ENCODE peak calls at places on chromosomes 6 and 20, in eight cellular contexts. D, V, I, J, U, E, X and N are unnamed samples.

GRCh38 chr6:135114355-135115145 is 59.9 kb upstream of the HBS1L start:
- DNase-seq in J (no peak), D (no peak), V (no peak), E (no peak), X (no peak), I (no peak), U (no peak), N (no peak)

GRCh38 chr6:100296810-100297544 is 167.7 kb downstream of the SIM1 start:
- DNase-seq in X (no peak), V (no peak), U (peak; percentile 80), E (no peak), J (no peak), I (no peak), D (no peak), N (no peak)

GRCh38 chr6:12572884-12573824 is 143.4 kb upstream of the PHACTR1 start:
- DNase-seq in X (peak; percentile 36), E (no peak), V (no peak), D (no peak), U (peak; percentile 79), J (no peak), I (no peak), N (no peak)

GRCh38 chr20:14644698-14645097 is 307.3 kb upstream of the FLRT3 start:
- DNase-seq in V (no peak), J (no peak), I (no peak), X (no peak), E (no peak), U (no peak), D (no peak), N (no peak)

GRCh38 chr6:47922391-47922790 is 140.6 kb downstream of the OPN5 start:
- DNase-seq in X (no peak), I (no peak), U (no peak), J (no peak), V (no peak), D (no peak), E (no peak), N (no peak)

GRCh38 chr6:148528292-148528691 is 185.7 kb downstream of the SASH1 start:
- DNase-seq in D (no peak), E (no peak), V (no peak), U (peak; percentile 44), J (no peak), I (no peak), X (no peak), N (no peak)

GRCh38 chr6:28673800-28674671 is 148.4 kb downstream of the GPX5 start:
- DNase-seq in U (peak; percentile 71), V (no peak), I (no peak), E (peak; percentile 63), X (peak; percentile 42), J (no peak), D (no peak), N (peak; percentile 77)

GRCh38 chr6:105799051-105799450 is 287.1 kb upstream of the PRDM1 start:
- DNase-seq in U (no peak), J (no peak), V (no peak), D (no peak), X (no peak), I (peak; percentile 27), E (peak; percentile 48), N (no peak)

GRCh38 chr20:53080969-53081871 is 109.1 kb downstream of the TSHZ2 start:
- DNase-seq in D (no peak), I (no peak), X (peak; percentile 5), U (peak; percentile 27), E (no peak), V (no peak), J (no peak), N (no peak)

GRCh38 chr6:123321020-123321419 is 315.7 kb downstream of the TRDN start:
- DNase-seq in V (no peak), E (no peak), U (no peak), D (no peak), J (no peak), I (no peak), X (no peak), N (no peak)

GRCh38 chr20:4637081-4637797 is 84.5 kb upstream of the PRND start:
- DNase-seq in I (no peak), X (no peak), D (no peak), V (no peak), J (no peak), U (peak; percentile 6), E (no peak), N (no peak)

GRCh38 chr20:62303327-62304226 is 780 bp downstream of the ADRM1 start:
- DNase-seq in I (no peak), D (no peak), E (peak; percentile 65), X (no peak), U (no peak), J (no peak), V (no peak), N (peak; percentile 74)

GRCh38 chr6:156582509-156582992 is 194.6 kb upstream of the ARID1B start:
- DNase-seq in E (no peak), D (no peak), I (no peak), U (no peak), V (no peak), X (no peak), J (no peak), N (no peak)

GRCh38 chr20:12086359-12086758 is 168.7 kb downstream of the BTBD3 start:
- DNase-seq in X (no peak), U (peak; percentile 36), D (no peak), V (no peak), E (no peak), J (no peak), I (no peak), N (no peak)

GRCh38 chr6:8177721-8178120 is 75.4 kb upstream of the EEF1E1 start:
- DNase-seq in J (no peak), I (no peak), V (no peak), U (peak; percentile 48), X (no peak), D (no peak), E (no peak), N (no peak)

GRCh38 chr6:166565084-166565651 is 21.3 kb downstream of the RAMACL start:
- DNase-seq in E (no peak), J (no peak), X (no peak), V (no peak), I (no peak), D (no peak), U (no peak), N (no peak)

GRCh38 chr6:136772685-136773472 is 19.4 kb downstream of the MAP3K5 start:
- DNase-seq in V (no peak), J (no peak), X (no peak), U (no peak), I (no peak), D (no peak), E (no peak), N (no peak)

GRCh38 chr20:36825374-36826104 is 50.4 kb upstream of the TLDC2 start:
- DNase-seq in E (no peak), V (no peak), X (no peak), J (no peak), U (no peak), I (no peak), D (no peak), N (no peak)

GRCh38 chr6:146962332-146962731 is 241.9 kb upstream of the STXBP5 start:
- DNase-seq in V (no peak), U (no peak), I (no peak), X (no peak), D (no peak), E (no peak), J (no peak), N (no peak)

GRCh38 chr6:107716688-107717089 is 107.4 kb downstream of the SCML4 start:
- DNase-seq in D (no peak), I (no peak), X (peak; percentile 33), V (peak; percentile 80), U (peak; percentile 43), J (peak; percentile 82), E (peak; percentile 60), N (peak; percentile 6)

DNA sequence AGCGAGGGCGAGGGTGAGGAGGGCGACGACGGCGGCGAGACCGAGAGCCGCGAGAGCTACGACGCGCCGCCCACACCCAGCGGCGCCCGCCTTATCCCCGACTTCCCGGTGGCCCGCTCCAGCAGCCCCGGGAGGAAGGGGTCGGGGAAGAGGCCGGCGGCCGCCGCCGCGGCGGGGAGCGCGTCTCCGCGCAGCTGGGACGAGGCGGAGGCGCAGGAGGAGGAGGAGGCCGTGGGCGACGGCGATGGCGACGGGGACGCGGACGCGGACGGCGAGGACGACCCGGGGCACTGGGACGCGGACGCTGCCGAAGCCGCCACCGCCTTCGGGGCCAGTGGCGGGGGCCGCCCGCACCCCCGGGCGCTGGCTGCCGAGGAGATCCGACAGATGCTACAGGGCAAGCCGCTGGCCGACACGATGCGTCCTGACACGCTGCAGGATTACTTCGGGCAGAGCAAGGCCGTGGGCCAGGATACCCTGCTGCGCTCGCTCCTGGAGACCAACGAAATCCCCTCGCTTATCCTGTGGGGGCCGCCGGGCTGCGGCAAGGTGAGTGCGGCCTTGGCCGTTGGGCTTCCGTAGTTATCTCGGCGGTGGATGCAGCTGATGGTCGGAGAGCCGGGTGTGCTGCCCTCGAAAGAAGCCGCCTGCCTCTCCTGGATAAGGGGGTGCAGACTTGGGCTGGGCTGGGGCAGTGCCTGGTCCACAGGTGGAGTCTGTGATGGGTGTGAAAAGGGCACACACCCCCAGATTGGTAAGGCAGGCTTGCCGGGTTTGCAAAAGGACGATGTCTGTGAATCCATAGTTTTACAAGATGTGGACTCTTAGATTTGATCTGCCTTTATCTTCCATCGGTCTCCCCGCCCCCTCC is 938 bp downstream of the WRNIP1 start:
- DNase-seq in V (peak; percentile 38), D (peak; percentile 77), I (peak; percentile 22), U (peak; percentile 30), E (peak; percentile 68), X (peak; percentile 42), J (peak; percentile 93), N (peak; percentile 82)
- TF ChIP-seq POLR2A in V (no peak), D (no peak), I (no peak), U (no peak), E (no peak), X (no peak), J (no peak), N (no peak)

GRCh38 chr6:31708224-31708623 is 1.6 kb downstream of the LY6G6F start:
- DNase-seq in I (no peak), V (no peak), X (no peak), E (no peak), J (no peak), D (no peak), U (no peak), N (no peak)
- TF ChIP-seq POLR2A in I (no peak), V (no peak), X (no peak), E (no peak), J (no peak), D (no peak), U (no peak), N (no peak)

GRCh38 chr20:31883829-31884228 is 13.4 kb downstream of the TTLL9 start:
- DNase-seq in D (no peak), E (no peak), I (no peak), X (no peak), U (no peak), J (no peak), V (no peak), N (no peak)

GRCh38 chr20:31877684-31878083 is 7.2 kb downstream of the TTLL9 start:
- DNase-seq in U (no peak), D (no peak), I (no peak), X (no peak), V (no peak), E (no peak), J (no peak), N (no peak)

GRCh38 chr20:31881945-31882344 is 11.5 kb downstream of the TTLL9 start:
- DNase-seq in I (no peak), D (no peak), E (no peak), U (no peak), J (no peak), V (no peak), X (no peak), N (no peak)

GRCh38 chr20:31879143-31879987 is 8.9 kb downstream of the TTLL9 start:
- DNase-seq in V (peak; percentile 95), E (peak; percentile 99), J (peak; percentile 95), X (peak; percentile 98), U (peak; percentile 92), D (peak; percentile 96), I (peak; percentile 96), N (peak; percentile 92)
- TF ChIP-seq POLR2A in V (no peak), E (no peak), J (no peak), X (peak; percentile 88), U (no peak), D (no peak), I (peak; percentile 58), N (no peak)

GRCh38 chr6:167733740-167734661 is 92.7 kb upstream of the AFDN start:
- DNase-seq in U (no peak), V (no peak), E (peak; percentile 71), I (peak; percentile 57), J (peak; percentile 70), X (no peak), D (peak; percentile 65), N (no peak)
- TF ChIP-seq POLR2A in U (no peak), V (no peak), E (no peak), I (no peak), J (no peak), X (no peak), D (no peak), N (no peak)